ENCODE peak calls at places on chromosomes 12 and 14, in six cellular contexts. E, Y, N, U, C and S are unnamed samples.

GRCh38 chr14:33229269-33229924 is 290.7 kb downstream of the NPAS3 start:
- DNase-seq in U (no peak), N (peak; percentile 21), C (no peak), Y (no peak), E (no peak), S (no peak)

GRCh38 chr14:44453433-44454171 is 53.5 kb downstream of the FSCB start:
- DNase-seq in N (no peak), U (no peak), Y (no peak), C (no peak), E (no peak), S (no peak)

GRCh38 chr12:107322063-107322462 is 228.7 kb upstream of the CRY1 start:
- DNase-seq in U (no peak), C (no peak), E (no peak), Y (no peak), N (no peak), S (no peak)

GRCh38 chr12:41656454-41656853 is 468.3 kb downstream of the PDZRN4 start:
- DNase-seq in E (no peak), C (no peak), U (no peak), Y (no peak), N (no peak), S (no peak)

GRCh38 chr12:89195470-89195869 is 156.8 kb downstream of the DUSP6 start:
- DNase-seq in C (no peak), Y (no peak), N (no peak), E (no peak), U (no peak), S (no peak)

GRCh38 chr14:94363171-94363624 is 25.2 kb downstream of the SERPINA1 start:
- DNase-seq in U (no peak), Y (no peak), C (no peak), N (no peak), E (no peak), S (no peak)

GRCh38 chr12:111069886-111070285 is 149.5 kb upstream of the MYL2 start:
- DNase-seq in C (no peak), N (no peak), Y (no peak), E (no peak), U (no peak), S (no peak)

GRCh38 chr12:100251917-100252316 is 15.0 kb downstream of the DEPDC4 start:
- DNase-seq in U (no peak), N (no peak), C (no peak), Y (no peak), E (no peak), S (no peak)

GRCh38 chr14:60184597-60185555 is 19.7 kb upstream of the DHRS7 start:
- DNase-seq in Y (no peak), N (no peak), U (no peak), E (no peak), C (no peak), S (no peak)

GRCh38 chr12:51421266-51421884 is 3.3 kb upstream of the SLC4A8 start:
- DNase-seq in U (peak; percentile 44), E (peak; percentile 60), C (peak; percentile 77), Y (no peak), N (peak; percentile 92), S (peak; percentile 31)

GRCh38 chr12:3614806-3615466 is 123.9 kb downstream of the PRMT8 start:
- DNase-seq in U (no peak), C (no peak), N (no peak), Y (no peak), E (no peak), S (no peak)